ENCODE peak calls at places on chromosomes 13 and 19, in four cellular contexts. One of them, this sample, is unnamed.

GRCh38 chr13:47564041-47564440 is 437.0 kb downstream of the SUCLA2 start:
- DNase-seq in HCT116: no peak
- DNase-seq in stomach: no peak
- DNase-seq in transverse colon: no peak
- DNase-seq in this sample: no peak

GRCh38 chr13:30381049-30381448 is 41.2 kb upstream of the UBE2L5 start:
- DNase-seq in HCT116: no peak
- DNase-seq in stomach: no peak
- DNase-seq in transverse colon: no peak
- DNase-seq in this sample: no peak

GRCh38 chr19:36916991-36917390 is 859 bp downstream of the ZNF568 start:
- DNase-seq in HCT116: no peak
- DNase-seq in stomach: no peak
- DNase-seq in transverse colon: no peak
- DNase-seq in this sample: no peak

GRCh38 chr13:91346062-91346461 is 1.4 kb upstream of the MIR17HG start:
- DNase-seq in HCT116: no peak
- DNase-seq in stomach: no peak
- DNase-seq in transverse colon: no peak
- DNase-seq in this sample: no peak

GRCh38 chr13:19181621-19182485 is at the start of gene TUBA3C:
- DNase-seq in HCT116: no peak
- DNase-seq in stomach: peak; percentile 17
- DNase-seq in transverse colon: no peak
- DNase-seq in this sample: peak; percentile 52

GRCh38 chr13:99439850-99440604 is 61.2 kb upstream of the TM9SF2 start:
- DNase-seq in HCT116: no peak
- DNase-seq in stomach: no peak
- DNase-seq in transverse colon: no peak
- DNase-seq in this sample: no peak

GRCh38 chr13:99386911-99387788 is 80.0 kb upstream of the GPR183 start:
- DNase-seq in HCT116: peak; percentile 12
- DNase-seq in stomach: peak; percentile 46
- DNase-seq in transverse colon: peak; percentile 80
- DNase-seq in this sample: no peak

GRCh38 chr19:16234552-16235445 is 37.1 kb downstream of the AP1M1 start:
- DNase-seq in HCT116: no peak
- DNase-seq in stomach: no peak
- DNase-seq in transverse colon: no peak
- DNase-seq in this sample: no peak

GRCh38 chr13:31859546-31859945 is 120.2 kb downstream of the RXFP2 start:
- DNase-seq in HCT116: no peak
- DNase-seq in stomach: no peak
- DNase-seq in transverse colon: no peak
- DNase-seq in this sample: no peak

GRCh38 chr19:34482380-34483250 is 1.1 kb downstream of the WTIP start:
- DNase-seq in HCT116: no peak
- DNase-seq in stomach: no peak
- DNase-seq in transverse colon: no peak
- DNase-seq in this sample: no peak

GRCh38 chr19:4647676-4648644 is 8.6 kb downstream of the TNFAIP8L1 start:
- DNase-seq in HCT116: no peak
- DNase-seq in stomach: no peak
- DNase-seq in transverse colon: no peak
- DNase-seq in this sample: no peak
- TF ChIP-seq POLR2AphosphoS5 in HCT116: no peak
- TF ChIP-seq POLR2AphosphoS5 in stomach: no peak
- TF ChIP-seq POLR2AphosphoS5 in transverse colon: peak; percentile 22
- TF ChIP-seq POLR2AphosphoS5 in this sample: no peak

DNA sequence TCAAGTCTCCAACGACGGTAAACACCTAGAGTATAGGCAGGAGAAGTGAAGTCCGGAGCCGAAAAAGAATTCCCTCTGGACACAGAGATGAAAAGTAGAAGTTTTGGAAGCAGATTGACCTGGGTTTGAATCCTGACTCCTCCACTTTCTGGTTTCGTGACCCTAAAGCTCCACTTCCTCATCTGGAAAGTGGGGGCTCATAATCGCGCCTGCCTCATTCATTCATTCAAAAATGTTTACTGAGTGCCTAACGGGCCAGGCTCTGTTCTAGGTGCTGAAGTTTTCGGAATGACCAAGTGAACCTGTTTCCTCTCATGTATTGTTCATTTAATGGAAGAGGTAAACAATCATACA is 7.1 kb upstream of the EML2 start:
- DNase-seq in HCT116: no peak
- DNase-seq in stomach: no peak
- DNase-seq in transverse colon: no peak
- DNase-seq in this sample: no peak
- H3K4me3 ChIP-seq in HCT116: peak overlapping the region; percentile 3
- H3K4me3 ChIP-seq in stomach: no peak overlapping the region
- H3K4me3 ChIP-seq in transverse colon: peak overlapping the region; percentile 24
- H3K4me3 ChIP-seq in this sample: no peak overlapping the region

GRCh38 chr19:5683177-5683886 is 2.5 kb downstream of the HSD11B1L start:
- DNase-seq in HCT116: no peak
- DNase-seq in stomach: no peak
- DNase-seq in transverse colon: no peak
- DNase-seq in this sample: no peak

GRCh38 chr19:5687360-5688198 is 2.5 kb upstream of the RPL36 start:
- DNase-seq in HCT116: no peak
- DNase-seq in stomach: no peak
- DNase-seq in transverse colon: no peak
- DNase-seq in this sample: no peak

GRCh38 chr19:5686326-5686646 is 3.8 kb upstream of the RPL36 start:
- DNase-seq in HCT116: no peak
- DNase-seq in stomach: no peak
- DNase-seq in transverse colon: no peak
- DNase-seq in this sample: peak; percentile 88

GRCh38 chr19:5684694-5685430 is 4.0 kb downstream of the HSD11B1L start:
- DNase-seq in HCT116: no peak
- DNase-seq in stomach: no peak
- DNase-seq in transverse colon: no peak
- DNase-seq in this sample: no peak

GRCh38 chr19:5686647-5687359 is 3.3 kb upstream of the RPL36 start:
- DNase-seq in HCT116: peak; percentile 90
- DNase-seq in stomach: peak; percentile 99
- DNase-seq in transverse colon: peak; percentile 100
- DNase-seq in this sample: peak; percentile 99
- TF ChIP-seq POLR2A in HCT116: no peak
- TF ChIP-seq POLR2A in stomach: no peak
- TF ChIP-seq POLR2A in transverse colon: no peak
- TF ChIP-seq POLR2A in this sample: no peak

DNA sequence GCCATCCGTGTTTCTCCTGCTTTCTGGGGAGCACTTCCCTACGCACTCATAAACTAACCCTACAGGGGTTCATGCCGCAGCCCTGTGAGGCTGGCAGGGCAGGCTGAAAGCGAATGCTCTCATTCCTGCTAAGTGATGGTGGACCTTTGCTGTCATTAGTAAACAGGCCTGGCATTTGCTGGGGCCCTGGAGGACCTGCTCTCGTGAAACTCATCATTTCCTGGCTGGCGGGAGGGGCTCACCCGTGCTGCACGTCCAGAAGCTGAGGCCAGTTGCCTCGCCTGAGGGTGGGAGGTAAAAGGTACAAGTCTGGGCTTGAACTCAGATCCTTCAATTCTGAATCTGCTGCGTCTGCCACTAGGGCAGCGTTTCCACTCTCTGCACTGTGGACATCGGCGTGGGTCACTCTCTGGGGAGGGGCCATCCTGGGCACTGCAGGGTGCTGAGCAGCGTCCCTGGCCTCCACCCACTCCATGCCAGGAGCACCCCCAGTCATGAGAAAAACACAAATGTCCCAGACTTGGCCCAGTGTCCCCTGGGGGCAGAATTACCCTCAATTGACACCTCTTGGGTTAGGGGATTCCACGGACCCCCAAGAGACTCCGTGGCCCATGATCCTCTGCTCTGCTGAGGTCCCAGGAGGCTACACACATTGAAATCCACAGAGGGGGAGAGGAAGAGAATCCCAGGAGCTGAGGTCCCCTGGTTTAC is 7.0 kb downstream of the MOB3A start:
- DNase-seq in HCT116: no peak
- DNase-seq in stomach: no peak
- DNase-seq in transverse colon: no peak
- DNase-seq in this sample: no peak
- TF ChIP-seq POLR2AphosphoS5 in HCT116: no peak
- TF ChIP-seq POLR2AphosphoS5 in stomach: no peak
- TF ChIP-seq POLR2AphosphoS5 in transverse colon: no peak
- TF ChIP-seq POLR2AphosphoS5 in this sample: no peak

GRCh38 chr19:46824887-46825730 is 25.5 kb downstream of the AP2S1 start:
- DNase-seq in HCT116: no peak
- DNase-seq in stomach: no peak
- DNase-seq in transverse colon: peak; percentile 22
- DNase-seq in this sample: no peak

GRCh38 chr19:46825731-46826055 is 25.0 kb downstream of the AP2S1 start:
- DNase-seq in HCT116: no peak
- DNase-seq in stomach: no peak
- DNase-seq in transverse colon: no peak
- DNase-seq in this sample: no peak

GRCh38 chr19:46823049-46823448 is 27.6 kb downstream of the AP2S1 start:
- DNase-seq in HCT116: no peak
- DNase-seq in stomach: no peak
- DNase-seq in transverse colon: no peak
- DNase-seq in this sample: no peak

GRCh38 chr19:46818812-46819211 is 30.4 kb upstream of the SLC1A5 start:
- DNase-seq in HCT116: no peak
- DNase-seq in stomach: no peak
- DNase-seq in transverse colon: no peak
- DNase-seq in this sample: no peak

DNA sequence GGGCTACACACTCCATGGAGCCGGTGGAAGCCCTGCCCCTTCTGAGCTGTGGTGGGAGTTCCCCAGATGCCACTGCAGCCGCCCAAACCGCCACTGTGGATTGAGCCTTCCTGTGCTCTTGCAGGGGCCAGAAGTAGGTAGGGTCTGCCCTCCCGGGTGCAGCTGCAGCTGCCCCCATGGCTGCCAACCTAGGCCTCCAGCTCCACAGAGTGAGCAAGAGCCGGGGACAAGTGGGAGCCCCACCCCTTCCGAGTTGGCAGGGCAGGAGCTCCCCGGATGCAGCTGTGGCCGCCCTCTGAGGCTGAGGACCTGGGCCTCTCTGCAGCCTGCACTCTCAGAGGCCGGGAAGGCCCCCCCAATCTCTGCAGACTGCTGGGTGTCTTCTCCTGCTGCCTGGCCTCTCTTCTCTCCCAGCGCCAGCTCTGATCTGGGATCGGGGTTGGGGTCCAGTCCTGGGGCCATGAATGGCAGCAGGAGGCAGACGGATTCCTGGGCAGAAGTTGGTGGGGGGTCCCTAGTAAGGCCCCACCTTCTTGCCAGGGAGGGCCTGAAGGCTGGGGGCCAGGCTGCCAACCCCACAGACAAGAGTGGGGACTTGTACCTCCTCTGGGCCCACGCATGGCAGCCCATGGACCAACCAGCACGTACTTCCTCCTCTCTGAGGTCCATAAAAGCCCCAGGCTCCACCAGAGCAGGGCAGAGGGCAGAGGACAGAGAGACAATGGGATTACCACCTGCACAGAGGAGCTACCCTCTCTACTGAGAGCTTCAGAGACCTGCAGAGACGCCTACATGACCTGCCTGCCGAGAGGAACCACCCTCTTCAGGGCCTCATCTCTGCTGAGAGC is 28.9 kb downstream of the AP2S1 start:
- DNase-seq in HCT116: no peak
- DNase-seq in stomach: no peak
- DNase-seq in transverse colon: peak; percentile 67
- DNase-seq in this sample: no peak
- H3K4me3 ChIP-seq in HCT116: no peak overlapping the region
- H3K4me3 ChIP-seq in stomach: no peak overlapping the region
- H3K4me3 ChIP-seq in transverse colon: no peak overlapping the region
- H3K4me3 ChIP-seq in this sample: no peak overlapping the region

DNA sequence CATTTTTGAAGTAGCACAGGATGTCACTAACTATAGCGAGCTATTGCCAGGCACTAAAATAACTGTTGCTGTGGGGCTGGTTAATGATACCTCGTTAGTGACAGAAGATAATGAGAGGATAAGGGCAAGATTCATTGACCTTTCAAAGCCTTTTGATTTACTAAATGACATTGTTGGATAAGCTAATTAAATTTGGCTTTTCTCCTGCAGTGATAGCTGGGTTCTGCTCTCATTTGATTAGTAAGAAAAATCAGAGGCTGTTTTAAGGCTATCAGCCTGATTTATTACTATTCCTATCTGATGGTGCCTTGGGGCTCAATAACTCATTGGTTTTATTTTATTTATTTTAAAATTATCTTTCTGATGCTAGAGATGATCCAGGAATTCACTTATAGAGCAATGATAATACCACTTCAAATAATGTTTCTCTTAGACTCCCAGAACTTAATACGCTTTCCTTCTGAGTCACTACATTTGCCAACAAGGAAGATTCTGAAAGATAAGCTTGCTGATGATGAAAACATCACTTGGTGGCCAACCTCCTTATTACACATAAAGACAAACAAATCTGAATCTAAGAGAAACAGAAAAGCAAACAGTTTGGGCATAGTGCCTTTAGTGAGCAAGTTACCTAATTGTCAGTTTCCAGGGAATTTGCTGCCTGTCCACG is 501.3 kb upstream of the ARGLU1 start:
- DNase-seq in HCT116: no peak
- DNase-seq in stomach: no peak
- DNase-seq in transverse colon: no peak
- DNase-seq in this sample: no peak
- TF ChIP-seq POLR2A in HCT116: no peak
- TF ChIP-seq POLR2A in stomach: no peak
- TF ChIP-seq POLR2A in transverse colon: no peak
- TF ChIP-seq POLR2A in this sample: no peak

GRCh38 chr13:23848639-23849282 is 40.4 kb downstream of the MIPEP start:
- DNase-seq in HCT116: no peak
- DNase-seq in stomach: no peak
- DNase-seq in transverse colon: no peak
- DNase-seq in this sample: no peak
- TF ChIP-seq POLR2AphosphoS5 in HCT116: no peak
- TF ChIP-seq POLR2AphosphoS5 in stomach: no peak
- TF ChIP-seq POLR2AphosphoS5 in transverse colon: no peak
- TF ChIP-seq POLR2AphosphoS5 in this sample: no peak

This sample was measured in suprapubic skin.